ENCODE peak calls at places on chromosomes 4 and X, in eight cellular contexts. One of them, this sample, is unnamed.

GRCh38 chrX:117892469-117892868 is 224.1 kb downstream of the KLHL13 start:
- DNase-seq in foreskin fibroblast: no peak
- DNase-seq in stimulated activated CD4-positive, alpha-beta T cell treated with anti-CD3 and anti-CD28 coated beads, TNF-alpha, amount 100 ng/mL, for 4 hours: no peak
- DNase-seq in Karpas-422: no peak
- DNase-seq in Caki2: no peak
- DNase-seq in NAMALWA: no peak
- DNase-seq in upper lobe of right lung: no peak
- DNase-seq in renal cortical epithelial cell: no peak
- DNase-seq in this sample: no peak

GRCh38 chrX:53045002-53045401 is 3.6 kb upstream of the GPR173 start:
- DNase-seq in renal cortical epithelial cell: no peak
- DNase-seq in foreskin fibroblast: no peak
- DNase-seq in upper lobe of right lung: no peak
- DNase-seq in Karpas-422: no peak
- DNase-seq in Caki2: no peak
- DNase-seq in stimulated activated CD4-positive, alpha-beta T cell treated with anti-CD3 and anti-CD28 coated beads, TNF-alpha, amount 100 ng/mL, for 4 hours: no peak
- DNase-seq in NAMALWA: no peak
- DNase-seq in this sample: no peak

GRCh38 chrX:17635231-17635630 is 102.1 kb upstream of the SCML1 start:
- DNase-seq in Karpas-422: no peak
- DNase-seq in renal cortical epithelial cell: peak
- DNase-seq in NAMALWA: peak
- DNase-seq in upper lobe of right lung: no peak
- DNase-seq in foreskin fibroblast: no peak
- DNase-seq in stimulated activated CD4-positive, alpha-beta T cell treated with anti-CD3 and anti-CD28 coated beads, TNF-alpha, amount 100 ng/mL, for 4 hours: no peak
- DNase-seq in Caki2: peak
- DNase-seq in this sample: no peak

GRCh38 chrX:20547649-20548051 is 280.9 kb upstream of the RPS6KA3 start:
- DNase-seq in renal cortical epithelial cell: peak
- DNase-seq in foreskin fibroblast: no peak
- DNase-seq in upper lobe of right lung: no peak
- DNase-seq in stimulated activated CD4-positive, alpha-beta T cell treated with anti-CD3 and anti-CD28 coated beads, TNF-alpha, amount 100 ng/mL, for 4 hours: no peak
- DNase-seq in Caki2: peak
- DNase-seq in Karpas-422: no peak
- DNase-seq in NAMALWA: no peak
- DNase-seq in this sample: peak

GRCh38 chr4:150136036-150136435 is 57.8 kb downstream of the DCLK2 start:
- DNase-seq in NAMALWA: no peak
- DNase-seq in upper lobe of right lung: no peak
- DNase-seq in Karpas-422: no peak
- DNase-seq in renal cortical epithelial cell: no peak
- DNase-seq in foreskin fibroblast: no peak
- DNase-seq in Caki2: no peak
- DNase-seq in stimulated activated CD4-positive, alpha-beta T cell treated with anti-CD3 and anti-CD28 coated beads, TNF-alpha, amount 100 ng/mL, for 4 hours: no peak
- DNase-seq in this sample: no peak

GRCh38 chrX:91414710-91415109 is 19.9 kb upstream of the PABPC5 start:
- DNase-seq in upper lobe of right lung: no peak
- DNase-seq in foreskin fibroblast: no peak
- DNase-seq in Caki2: no peak
- DNase-seq in renal cortical epithelial cell: no peak
- DNase-seq in NAMALWA: peak
- DNase-seq in stimulated activated CD4-positive, alpha-beta T cell treated with anti-CD3 and anti-CD28 coated beads, TNF-alpha, amount 100 ng/mL, for 4 hours: no peak
- DNase-seq in Karpas-422: peak
- DNase-seq in this sample: peak

GRCh38 chr4:182235016-182235415 is 8.2 kb upstream of the TENM3 start:
- DNase-seq in upper lobe of right lung: no peak
- DNase-seq in Karpas-422: no peak
- DNase-seq in foreskin fibroblast: no peak
- DNase-seq in renal cortical epithelial cell: no peak
- DNase-seq in NAMALWA: no peak
- DNase-seq in stimulated activated CD4-positive, alpha-beta T cell treated with anti-CD3 and anti-CD28 coated beads, TNF-alpha, amount 100 ng/mL, for 4 hours: no peak
- DNase-seq in Caki2: no peak
- DNase-seq in this sample: no peak

GRCh38 chr4:173937871-173938270 is 345.6 kb downstream of the FBXO8 start:
- DNase-seq in NAMALWA: no peak
- DNase-seq in upper lobe of right lung: no peak
- DNase-seq in stimulated activated CD4-positive, alpha-beta T cell treated with anti-CD3 and anti-CD28 coated beads, TNF-alpha, amount 100 ng/mL, for 4 hours: no peak
- DNase-seq in Caki2: no peak
- DNase-seq in renal cortical epithelial cell: no peak
- DNase-seq in Karpas-422: no peak
- DNase-seq in foreskin fibroblast: no peak
- DNase-seq in this sample: no peak

GRCh38 chr4:26298198-26298950 is 22.4 kb upstream of the RBPJ start:
- DNase-seq in NAMALWA: no peak
- DNase-seq in stimulated activated CD4-positive, alpha-beta T cell treated with anti-CD3 and anti-CD28 coated beads, TNF-alpha, amount 100 ng/mL, for 4 hours: no peak
- DNase-seq in Caki2: no peak
- DNase-seq in Karpas-422: no peak
- DNase-seq in upper lobe of right lung: no peak
- DNase-seq in foreskin fibroblast: peak
- DNase-seq in renal cortical epithelial cell: no peak
- DNase-seq in this sample: no peak

This sample was measured in OCI-M1.